ENCODE peak calls at places on chromosome 5, in ten cellular contexts. One of them, this sample, is unnamed. For H3K36me3, the result is how much of the 10 kb centered on the place peaks cover.

GRCh38 chr5:17260549-17260948 is 43.1 kb downstream of the BASP1 start:
- DNase-seq in mammary epithelial cell: no peak
- DNase-seq in PC-3: no peak
- DNase-seq in mucosa of descending colon: no peak
- DNase-seq in pancreas: no peak
- DNase-seq in Caco-2: no peak
- DNase-seq in fibroblast of lung: no peak
- DNase-seq in psoas muscle: no peak
- DNase-seq in breast epithelium: no peak
- DNase-seq in heart left ventricle: no peak
- DNase-seq in this sample: no peak

GRCh38 chr5:131536211-131536826 is 98.7 kb downstream of the RAPGEF6 start:
- DNase-seq in mammary epithelial cell: no peak
- DNase-seq in PC-3: no peak
- DNase-seq in mucosa of descending colon: no peak
- DNase-seq in pancreas: no peak
- DNase-seq in Caco-2: no peak
- DNase-seq in fibroblast of lung: peak
- DNase-seq in psoas muscle: no peak
- DNase-seq in breast epithelium: no peak
- DNase-seq in heart left ventricle: no peak
- DNase-seq in this sample: no peak

GRCh38 chr5:174505621-174506020 is 218.8 kb upstream of the MSX2 start:
- DNase-seq in mammary epithelial cell: peak
- DNase-seq in PC-3: peak
- DNase-seq in mucosa of descending colon: no peak
- DNase-seq in pancreas: no peak
- DNase-seq in Caco-2: no peak
- DNase-seq in fibroblast of lung: peak
- DNase-seq in psoas muscle: no peak
- DNase-seq in breast epithelium: no peak
- DNase-seq in heart left ventricle: no peak
- DNase-seq in this sample: no peak

GRCh38 chr5:115321309-115321708 is 24.9 kb upstream of the CCDC112 start:
- DNase-seq in mammary epithelial cell: peak
- DNase-seq in PC-3: peak
- DNase-seq in mucosa of descending colon: no peak
- DNase-seq in pancreas: no peak
- DNase-seq in Caco-2: no peak
- DNase-seq in fibroblast of lung: no peak
- DNase-seq in psoas muscle: no peak
- DNase-seq in breast epithelium: no peak
- DNase-seq in heart left ventricle: no peak
- DNase-seq in this sample: no peak

GRCh38 chr5:157611571-157612067 is 36.0 kb upstream of the ADAM19 start:
- DNase-seq in mammary epithelial cell: peak
- DNase-seq in PC-3: no peak
- DNase-seq in mucosa of descending colon: no peak
- DNase-seq in pancreas: no peak
- DNase-seq in Caco-2: no peak
- DNase-seq in fibroblast of lung: no peak
- DNase-seq in psoas muscle: no peak
- DNase-seq in breast epithelium: no peak
- DNase-seq in heart left ventricle: no peak
- DNase-seq in this sample: no peak

GRCh38 chr5:8340739-8341344 is 471.9 kb downstream of the MTRR start:
- DNase-seq in mammary epithelial cell: peak
- DNase-seq in PC-3: peak
- DNase-seq in mucosa of descending colon: peak
- DNase-seq in pancreas: no peak
- DNase-seq in Caco-2: no peak
- DNase-seq in fibroblast of lung: peak
- DNase-seq in psoas muscle: no peak
- DNase-seq in breast epithelium: no peak
- DNase-seq in heart left ventricle: no peak
- DNase-seq in this sample: no peak

GRCh38 chr5:179794171-179794570 is 385 bp downstream of the LTC4S start:
- DNase-seq in mammary epithelial cell: no peak
- DNase-seq in PC-3: no peak
- DNase-seq in mucosa of descending colon: no peak
- DNase-seq in pancreas: no peak
- DNase-seq in Caco-2: no peak
- DNase-seq in fibroblast of lung: no peak
- DNase-seq in psoas muscle: no peak
- DNase-seq in breast epithelium: no peak
- DNase-seq in heart left ventricle: no peak
- DNase-seq in this sample: no peak

GRCh38 chr5:109744261-109744660 is 54.5 kb downstream of the MAN2A1 start:
- DNase-seq in mammary epithelial cell: no peak
- DNase-seq in PC-3: no peak
- DNase-seq in mucosa of descending colon: no peak
- DNase-seq in pancreas: no peak
- DNase-seq in Caco-2: no peak
- DNase-seq in fibroblast of lung: no peak
- DNase-seq in psoas muscle: no peak
- DNase-seq in breast epithelium: no peak
- DNase-seq in heart left ventricle: no peak
- DNase-seq in this sample: no peak

GRCh38 chr5:3537942-3538341 is 57.7 kb upstream of the IRX1 start:
- DNase-seq in mammary epithelial cell: no peak
- DNase-seq in PC-3: no peak
- DNase-seq in mucosa of descending colon: no peak
- DNase-seq in pancreas: no peak
- DNase-seq in Caco-2: no peak
- DNase-seq in fibroblast of lung: no peak
- DNase-seq in psoas muscle: no peak
- DNase-seq in breast epithelium: no peak
- DNase-seq in heart left ventricle: no peak
- DNase-seq in this sample: no peak

GRCh38 chr5:92019376-92019990 is 636.4 kb upstream of the ARRDC3 start:
- DNase-seq in mammary epithelial cell: peak
- DNase-seq in PC-3: peak
- DNase-seq in mucosa of descending colon: no peak
- DNase-seq in pancreas: no peak
- DNase-seq in Caco-2: no peak
- DNase-seq in fibroblast of lung: no peak
- DNase-seq in psoas muscle: no peak
- DNase-seq in breast epithelium: no peak
- DNase-seq in heart left ventricle: no peak
- DNase-seq in this sample: no peak

GRCh38 chr5:178324481-178325310 is 92.1 kb upstream of the PHYKPL start:
- DNase-seq in mammary epithelial cell: no peak
- DNase-seq in PC-3: no peak
- DNase-seq in mucosa of descending colon: no peak
- DNase-seq in pancreas: no peak
- DNase-seq in Caco-2: no peak
- DNase-seq in fibroblast of lung: no peak
- DNase-seq in psoas muscle: peak
- DNase-seq in breast epithelium: no peak
- DNase-seq in heart left ventricle: no peak
- DNase-seq in this sample: no peak

GRCh38 chr5:171495122-171495700 is 75.8 kb downstream of the FGF18 start:
- DNase-seq in mammary epithelial cell: no peak
- DNase-seq in PC-3: peak
- DNase-seq in mucosa of descending colon: no peak
- DNase-seq in pancreas: no peak
- DNase-seq in Caco-2: no peak
- DNase-seq in fibroblast of lung: no peak
- DNase-seq in psoas muscle: no peak
- DNase-seq in breast epithelium: no peak
- DNase-seq in heart left ventricle: no peak
- DNase-seq in this sample: peak

GRCh38 chr5:21810737-21811316 is 1042.3 kb downstream of the CDH12 start:
- DNase-seq in mammary epithelial cell: peak
- DNase-seq in PC-3: peak
- DNase-seq in mucosa of descending colon: no peak
- DNase-seq in pancreas: no peak
- DNase-seq in Caco-2: no peak
- DNase-seq in fibroblast of lung: peak
- DNase-seq in psoas muscle: no peak
- DNase-seq in breast epithelium: no peak
- DNase-seq in heart left ventricle: no peak
- DNase-seq in this sample: no peak

GRCh38 chr5:31477971-31478370 is 53.9 kb downstream of the DROSHA start:
- DNase-seq in mammary epithelial cell: no peak
- DNase-seq in PC-3: no peak
- DNase-seq in mucosa of descending colon: no peak
- DNase-seq in pancreas: no peak
- DNase-seq in Caco-2: no peak
- DNase-seq in fibroblast of lung: no peak
- DNase-seq in psoas muscle: no peak
- DNase-seq in breast epithelium: no peak
- DNase-seq in heart left ventricle: no peak
- DNase-seq in this sample: no peak

GRCh38 chr5:31477516-31477915 is 54.4 kb downstream of the DROSHA start:
- DNase-seq in mammary epithelial cell: no peak
- DNase-seq in PC-3: no peak
- DNase-seq in mucosa of descending colon: no peak
- DNase-seq in pancreas: no peak
- DNase-seq in Caco-2: no peak
- DNase-seq in fibroblast of lung: peak
- DNase-seq in psoas muscle: no peak
- DNase-seq in breast epithelium: no peak
- DNase-seq in heart left ventricle: no peak
- DNase-seq in this sample: no peak

GRCh38 chr5:31478901-31479300 is 53.0 kb downstream of the DROSHA start:
- DNase-seq in mammary epithelial cell: no peak
- DNase-seq in PC-3: no peak
- DNase-seq in mucosa of descending colon: no peak
- DNase-seq in pancreas: no peak
- DNase-seq in Caco-2: no peak
- DNase-seq in fibroblast of lung: no peak
- DNase-seq in psoas muscle: no peak
- DNase-seq in breast epithelium: no peak
- DNase-seq in heart left ventricle: no peak
- DNase-seq in this sample: no peak

GRCh38 chr5:31479706-31480105 is 52.2 kb downstream of the DROSHA start:
- DNase-seq in mammary epithelial cell: no peak
- DNase-seq in PC-3: no peak
- DNase-seq in mucosa of descending colon: no peak
- DNase-seq in pancreas: no peak
- DNase-seq in Caco-2: no peak
- DNase-seq in fibroblast of lung: no peak
- DNase-seq in psoas muscle: no peak
- DNase-seq in breast epithelium: no peak
- DNase-seq in heart left ventricle: no peak
- DNase-seq in this sample: no peak

GRCh38 chr5:31481531-31481930 is 50.4 kb downstream of the DROSHA start:
- DNase-seq in mammary epithelial cell: no peak
- DNase-seq in PC-3: no peak
- DNase-seq in mucosa of descending colon: no peak
- DNase-seq in pancreas: no peak
- DNase-seq in Caco-2: no peak
- DNase-seq in fibroblast of lung: no peak
- DNase-seq in psoas muscle: no peak
- DNase-seq in breast epithelium: no peak
- DNase-seq in heart left ventricle: no peak
- DNase-seq in this sample: no peak
- H3K36me3 ChIP-seq in mammary epithelial cell: under half
- H3K36me3 ChIP-seq in PC-3: under half
- H3K36me3 ChIP-seq in mucosa of descending colon: under half
- H3K36me3 ChIP-seq in pancreas: under half
- H3K36me3 ChIP-seq in Caco-2: under half
- H3K36me3 ChIP-seq in fibroblast of lung: under half
- H3K36me3 ChIP-seq in psoas muscle: under half
- H3K36me3 ChIP-seq in breast epithelium: under half
- H3K36me3 ChIP-seq in heart left ventricle: half or more
- H3K36me3 ChIP-seq in this sample: under half

GRCh38 chr5:39201160-39201794 is 18.1 kb downstream of the FYB1 start:
- DNase-seq in mammary epithelial cell: no peak
- DNase-seq in PC-3: peak
- DNase-seq in mucosa of descending colon: no peak
- DNase-seq in pancreas: no peak
- DNase-seq in Caco-2: no peak
- DNase-seq in fibroblast of lung: no peak
- DNase-seq in psoas muscle: no peak
- DNase-seq in breast epithelium: no peak
- DNase-seq in heart left ventricle: no peak
- DNase-seq in this sample: no peak
- H3K4me3 ChIP-seq in mammary epithelial cell: no peak
- H3K4me3 ChIP-seq in PC-3: no peak
- H3K4me3 ChIP-seq in mucosa of descending colon: no peak
- H3K4me3 ChIP-seq in pancreas: no peak
- H3K4me3 ChIP-seq in Caco-2: no peak
- H3K4me3 ChIP-seq in fibroblast of lung: no peak
- H3K4me3 ChIP-seq in psoas muscle: no peak
- H3K4me3 ChIP-seq in breast epithelium: no peak
- H3K4me3 ChIP-seq in heart left ventricle: no peak
- H3K4me3 ChIP-seq in this sample: no peak

DNA sequence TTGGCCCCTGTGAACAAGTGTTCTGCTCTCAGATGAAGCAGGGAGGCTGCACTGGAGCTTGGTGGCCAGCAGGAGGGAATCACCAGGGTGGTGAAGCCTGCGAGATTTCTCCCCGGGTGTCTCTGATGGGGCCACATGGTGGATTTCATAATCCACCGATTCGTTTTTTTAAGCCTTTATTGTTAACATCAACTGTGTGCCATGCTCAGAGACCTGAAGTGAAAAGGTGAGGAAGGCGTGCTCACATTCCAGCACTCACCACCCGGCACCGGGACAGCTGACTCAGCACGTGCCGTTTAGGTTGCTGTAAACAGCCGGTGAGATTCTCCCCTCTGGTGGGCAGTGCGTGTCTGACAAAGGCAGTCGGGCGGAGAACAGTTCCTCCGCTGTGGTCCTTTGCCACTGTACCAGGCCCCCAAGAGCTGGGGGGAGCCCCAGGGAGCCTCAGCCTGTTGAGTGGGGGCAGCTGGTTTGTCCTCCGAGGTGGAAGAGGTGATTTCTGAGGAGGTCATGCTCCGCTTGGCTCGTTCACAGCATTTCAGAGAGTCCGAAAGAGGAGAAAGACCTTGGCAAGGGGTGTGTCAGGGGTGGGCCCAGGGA is 12.7 kb upstream of the AHRR start:
- DNase-seq in mammary epithelial cell: no peak
- DNase-seq in PC-3: peak
- DNase-seq in mucosa of descending colon: no peak
- DNase-seq in pancreas: no peak
- DNase-seq in Caco-2: no peak
- DNase-seq in fibroblast of lung: peak
- DNase-seq in psoas muscle: peak
- DNase-seq in breast epithelium: no peak
- DNase-seq in heart left ventricle: no peak
- DNase-seq in this sample: no peak
- TF ChIP-seq CTCF in mammary epithelial cell: peak
- TF ChIP-seq CTCF in PC-3: peak
- TF ChIP-seq CTCF in mucosa of descending colon: no peak
- TF ChIP-seq CTCF in pancreas: no peak
- TF ChIP-seq CTCF in Caco-2: peak
- TF ChIP-seq CTCF in fibroblast of lung: no peak
- TF ChIP-seq CTCF in psoas muscle: no peak
- TF ChIP-seq CTCF in breast epithelium: no peak
- TF ChIP-seq CTCF in heart left ventricle: no peak
- TF ChIP-seq CTCF in this sample: no peak

DNA sequence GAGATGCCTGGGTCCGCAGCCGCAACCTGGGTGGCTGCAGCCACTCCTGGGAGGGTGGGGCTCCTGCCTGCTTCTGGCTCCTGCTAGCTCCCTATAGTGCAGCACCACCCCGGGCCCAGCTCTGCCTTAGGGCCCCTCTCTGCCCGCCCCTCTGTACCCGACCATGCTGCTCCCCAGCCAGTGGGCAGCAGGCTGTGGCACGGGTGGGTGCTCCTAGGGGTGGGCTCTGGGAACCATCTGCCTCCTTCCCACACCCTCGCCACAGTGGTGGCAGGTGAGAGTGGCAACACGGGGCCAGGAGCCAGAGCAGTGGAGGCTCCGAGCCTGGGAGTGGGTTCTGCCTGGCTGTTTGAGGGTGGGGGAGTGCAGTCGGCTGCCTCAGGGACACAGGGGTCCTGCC is 7.8 kb upstream of the MTMR12 start:
- DNase-seq in mammary epithelial cell: no peak
- DNase-seq in PC-3: no peak
- DNase-seq in mucosa of descending colon: no peak
- DNase-seq in pancreas: no peak
- DNase-seq in Caco-2: no peak
- DNase-seq in fibroblast of lung: no peak
- DNase-seq in psoas muscle: no peak
- DNase-seq in breast epithelium: no peak
- DNase-seq in heart left ventricle: no peak
- DNase-seq in this sample: no peak
- H3K36me3 ChIP-seq in mammary epithelial cell: under half
- H3K36me3 ChIP-seq in PC-3: under half
- H3K36me3 ChIP-seq in mucosa of descending colon: under half
- H3K36me3 ChIP-seq in pancreas: under half
- H3K36me3 ChIP-seq in Caco-2: under half
- H3K36me3 ChIP-seq in fibroblast of lung: under half
- H3K36me3 ChIP-seq in psoas muscle: under half
- H3K36me3 ChIP-seq in breast epithelium: under half
- H3K36me3 ChIP-seq in heart left ventricle: under half
- H3K36me3 ChIP-seq in this sample: under half

This sample was measured in uterus.